ENCODE peak calls at places on chromosome 11, in seven cellular contexts. One of them, this sample, is unnamed.

GRCh38 chr11:124536520-124536919 is 6.9 kb downstream of the OR8B12 start:
- DNase-seq in HuH-7.5: peak; percentile 18
- DNase-seq in T follicular helper cell: no peak
- DNase-seq in choroid plexus epithelial cell: peak; percentile 98
- DNase-seq in activated T-cell treated with anti-CD3 and anti-CD28 coated beads, Interleukin-2, amount 50 U/mL, for 1 hour: no peak
- DNase-seq in neural progenitor cell: peak; percentile 50
- DNase-seq in stomach: no peak
- DNase-seq in this sample: peak; percentile 57

GRCh38 chr11:8333431-8334401 is 70.0 kb upstream of the LMO1 start:
- DNase-seq in neural progenitor cell: peak; percentile 83
- DNase-seq in choroid plexus epithelial cell: peak; percentile 10
- DNase-seq in stomach: no peak
- DNase-seq in activated T-cell treated with anti-CD3 and anti-CD28 coated beads, Interleukin-2, amount 50 U/mL, for 1 hour: no peak
- DNase-seq in HuH-7.5: no peak
- DNase-seq in T follicular helper cell: no peak
- DNase-seq in this sample: peak; percentile 64

GRCh38 chr11:15663778-15664218 is 549.1 kb downstream of the INSC start:
- DNase-seq in activated T-cell treated with anti-CD3 and anti-CD28 coated beads, Interleukin-2, amount 50 U/mL, for 1 hour: no peak
- DNase-seq in neural progenitor cell: peak; percentile 91
- DNase-seq in choroid plexus epithelial cell: no peak
- DNase-seq in HuH-7.5: no peak
- DNase-seq in T follicular helper cell: no peak
- DNase-seq in stomach: no peak
- DNase-seq in this sample: no peak

GRCh38 chr11:76228122-76229000 is 22.1 kb upstream of the WNT11 start:
- DNase-seq in activated T-cell treated with anti-CD3 and anti-CD28 coated beads, Interleukin-2, amount 50 U/mL, for 1 hour: no peak
- DNase-seq in T follicular helper cell: no peak
- DNase-seq in choroid plexus epithelial cell: no peak
- DNase-seq in HuH-7.5: no peak
- DNase-seq in neural progenitor cell: no peak
- DNase-seq in stomach: no peak
- DNase-seq in this sample: no peak

GRCh38 chr11:129815596-129816461 is at the start of gene TMEM45B:
- DNase-seq in activated T-cell treated with anti-CD3 and anti-CD28 coated beads, Interleukin-2, amount 50 U/mL, for 1 hour: peak; percentile 51
- DNase-seq in neural progenitor cell: peak; percentile 56
- DNase-seq in stomach: peak; percentile 75
- DNase-seq in choroid plexus epithelial cell: peak; percentile 3
- DNase-seq in T follicular helper cell: no peak
- DNase-seq in HuH-7.5: no peak
- DNase-seq in this sample: no peak

GRCh38 chr11:109547356-109548027 is 125.5 kb downstream of the C11orf87 start:
- DNase-seq in HuH-7.5: no peak
- DNase-seq in T follicular helper cell: no peak
- DNase-seq in choroid plexus epithelial cell: peak; percentile 68
- DNase-seq in neural progenitor cell: no peak
- DNase-seq in stomach: no peak
- DNase-seq in activated T-cell treated with anti-CD3 and anti-CD28 coated beads, Interleukin-2, amount 50 U/mL, for 1 hour: no peak
- DNase-seq in this sample: peak; percentile 84

GRCh38 chr11:108453207-108453835 is 14.0 kb downstream of the C11orf65 start:
- DNase-seq in stomach: no peak
- DNase-seq in neural progenitor cell: no peak
- DNase-seq in activated T-cell treated with anti-CD3 and anti-CD28 coated beads, Interleukin-2, amount 50 U/mL, for 1 hour: no peak
- DNase-seq in T follicular helper cell: no peak
- DNase-seq in HuH-7.5: no peak
- DNase-seq in choroid plexus epithelial cell: no peak
- DNase-seq in this sample: no peak

GRCh38 chr11:22703040-22703439 is 36.6 kb downstream of the GAS2 start:
- DNase-seq in neural progenitor cell: peak; percentile 3
- DNase-seq in T follicular helper cell: no peak
- DNase-seq in HuH-7.5: peak; percentile 8
- DNase-seq in activated T-cell treated with anti-CD3 and anti-CD28 coated beads, Interleukin-2, amount 50 U/mL, for 1 hour: no peak
- DNase-seq in stomach: no peak
- DNase-seq in choroid plexus epithelial cell: peak; percentile 92
- DNase-seq in this sample: peak; percentile 80

GRCh38 chr11:34139346-34139745 is 33.9 kb downstream of the NAT10 start:
- DNase-seq in HuH-7.5: no peak
- DNase-seq in choroid plexus epithelial cell: no peak
- DNase-seq in T follicular helper cell: no peak
- DNase-seq in stomach: no peak
- DNase-seq in neural progenitor cell: no peak
- DNase-seq in activated T-cell treated with anti-CD3 and anti-CD28 coated beads, Interleukin-2, amount 50 U/mL, for 1 hour: no peak
- DNase-seq in this sample: no peak